ENCODE peak calls at places on chromosomes 3 and 15, in five cellular contexts. Z, T, E, C and R are unnamed samples.

GRCh38 chr3:172241385-172241784 is 202.0 kb downstream of the FNDC3B start:
- DNase-seq in Z (no peak), T (no peak), E (no peak), C (no peak), R (no peak)

GRCh38 chr3:99960123-99960878 is 142.6 kb downstream of the CMSS1 start:
- DNase-seq in Z (no peak), T (no peak), E (no peak), C (no peak), R (no peak)

GRCh38 chr3:57004154-57004730 is 56.2 kb upstream of the SPATA12 start:
- DNase-seq in Z (no peak), T (no peak), E (no peak), C (no peak), R (no peak)

GRCh38 chr15:81000144-81000625 is 538 bp upstream of the TLNRD1 start:
- DNase-seq in Z (no peak), T (no peak), E (peak), C (no peak), R (no peak)

GRCh38 chr15:80906159-80906775 is 83.4 kb downstream of the MESD start:
- DNase-seq in Z (no peak), T (peak), E (peak), C (peak), R (peak)

GRCh38 chr3:4147719-4148118 is 155.4 kb upstream of the SETMAR start:
- DNase-seq in Z (no peak), T (no peak), E (no peak), C (no peak), R (no peak)

GRCh38 chr3:195918176-195918575 is 9.8 kb upstream of the TNK2 start:
- DNase-seq in Z (no peak), T (no peak), E (no peak), C (no peak), R (no peak)

GRCh38 chr3:194987571-194988494 is 283.1 kb downstream of the XXYLT1 start:
- DNase-seq in Z (no peak), T (no peak), E (no peak), C (no peak), R (no peak)

GRCh38 chr3:184899953-184900595 is 88.1 kb downstream of the VPS8 start:
- DNase-seq in Z (no peak), T (no peak), E (no peak), C (no peak), R (no peak)

GRCh38 chr3:183161552-183162345 is 785 bp downstream of the LAMP3 start:
- DNase-seq in Z (no peak), T (no peak), E (no peak), C (no peak), R (no peak)

GRCh38 chr3:134938024-134938525 is 143.0 kb downstream of the EPHB1 start:
- DNase-seq in Z (no peak), T (no peak), E (no peak), C (no peak), R (no peak)

GRCh38 chr3:72678892-72679291 is 169.4 kb downstream of the SHQ1 start:
- DNase-seq in Z (no peak), T (no peak), E (no peak), C (no peak), R (no peak)

GRCh38 chr15:51172190-51172589 is 77.5 kb upstream of the TNFAIP8L3 start:
- DNase-seq in Z (no peak), T (peak), E (no peak), C (no peak), R (no peak)

GRCh38 chr15:69289312-69290146 is 9.2 kb upstream of the PAQR5 start:
- DNase-seq in Z (no peak), T (no peak), E (no peak), C (no peak), R (no peak)

GRCh38 chr3:156704370-156705036 is 30.1 kb downstream of the TIPARP start:
- DNase-seq in Z (no peak), T (no peak), E (no peak), C (no peak), R (no peak)

GRCh38 chr3:137992592-137992991 is 17.4 kb upstream of the CLDN18 start:
- DNase-seq in Z (no peak), T (no peak), E (no peak), C (no peak), R (no peak)

GRCh38 chr15:72197460-72198409 is at the start of gene GRAMD2A:
- DNase-seq in Z (no peak), T (peak), E (no peak), C (peak), R (peak)